ENCODE peak calls at places on chromosomes 6 and 20, in eight cellular contexts. M is HCT116, P is GM23338, T is SK-N-SH, S is HL-60, H is stomach, Z is endothelial cell of umbilical vein, G is GM12878. W is an unnamed sample.

GRCh38 chr6:83384751-83385150 is 46.1 kb downstream of the ME1 start:
- DNase-seq in M (no peak), P (no peak), T (no peak), S (no peak), H (no peak), Z (no peak), G (no peak), W (no peak)

GRCh38 chr20:38190936-38191371 is 25.9 kb upstream of the TGM2 start:
- DNase-seq in M (no peak), P (no peak), T (peak; percentile 80), S (no peak), H (no peak), Z (no peak), G (no peak), W (no peak)

GRCh38 chr20:21450572-21450971 is 53.2 kb upstream of the NKX2-4 start:
- DNase-seq in M (no peak), P (no peak), T (no peak), S (no peak), H (no peak), Z (no peak), G (no peak), W (no peak)

GRCh38 chr6:10180138-10181074 is 234.5 kb downstream of the TFAP2A start:
- DNase-seq in M (no peak), P (no peak), T (no peak), S (no peak), H (no peak), Z (no peak), G (no peak), W (no peak)

GRCh38 chr6:453152-453551 is 61.6 kb downstream of the IRF4 start:
- DNase-seq in M (no peak), P (no peak), T (peak; percentile 42), S (no peak), H (no peak), Z (no peak), G (no peak), W (no peak)

GRCh38 chr20:18256440-18257090 is 31.8 kb upstream of the ZNF133 start:
- DNase-seq in M (no peak), P (no peak), T (no peak), S (no peak), H (no peak), Z (no peak), G (no peak), W (no peak)

GRCh38 chr6:133761706-133762105 is 127.2 kb upstream of the TCF21 start:
- DNase-seq in M (no peak), P (no peak), T (no peak), S (no peak), H (no peak), Z (no peak), G (no peak), W (no peak)

GRCh38 chr6:56954389-56955170 is at the start of gene BEND6:
- DNase-seq in M (no peak), P (peak; percentile 78), T (peak; percentile 87), S (peak; percentile 30), H (peak; percentile 27), Z (peak; percentile 59), G (no peak), W (no peak)

GRCh38 chr6:110255356-110255755 is 75.1 kb downstream of the CDC40 start:
- DNase-seq in M (no peak), P (peak; percentile 80), T (no peak), S (no peak), H (no peak), Z (peak; percentile 36), G (no peak), W (no peak)

GRCh38 chr6:48186746-48187145 is 75.7 kb upstream of the PTCHD4 start:
- DNase-seq in M (no peak), P (peak; percentile 60), T (no peak), S (no peak), H (no peak), Z (no peak), G (no peak), W (no peak)

GRCh38 chr20:8132632-8133587 is 844 bp downstream of the PLCB1 start:
- DNase-seq in M (no peak), P (peak; percentile 51), T (no peak), S (no peak), H (peak; percentile 46), Z (peak; percentile 41), G (no peak), W (no peak)

GRCh38 chr6:155710704-155711103 is 255.1 kb upstream of the NOX3 start:
- DNase-seq in M (no peak), P (peak; percentile 9), T (no peak), S (no peak), H (no peak), Z (no peak), G (no peak), W (no peak)

GRCh38 chr6:150079604-150080003 is 10.7 kb upstream of the ULBP3 start:
- DNase-seq in M (no peak), P (peak; percentile 70), T (no peak), S (no peak), H (no peak), Z (no peak), G (no peak), W (no peak)

GRCh38 chr6:106894978-106895702 is 79.4 kb downstream of the CD24 start:
- DNase-seq in M (no peak), P (peak; percentile 17), T (no peak), S (no peak), H (peak; percentile 31), Z (peak; percentile 13), G (no peak), W (no peak)

GRCh38 chr6:2554651-2555050 is 196.1 kb downstream of the MYLK4 start:
- DNase-seq in M (no peak), P (no peak), T (no peak), S (no peak), H (no peak), Z (no peak), G (no peak), W (no peak)

GRCh38 chr6:2552648-2553154 is 198.0 kb downstream of the MYLK4 start:
- DNase-seq in M (no peak), P (no peak), T (no peak), S (no peak), H (no peak), Z (no peak), G (no peak), W (no peak)

GRCh38 chr6:2546941-2547716 is 203.6 kb downstream of the MYLK4 start:
- DNase-seq in M (no peak), P (no peak), T (no peak), S (peak; percentile 81), H (no peak), Z (no peak), G (no peak), W (no peak)

GRCh38 chr6:2550247-2550646 is 200.5 kb downstream of the MYLK4 start:
- DNase-seq in M (no peak), P (no peak), T (no peak), S (no peak), H (no peak), Z (no peak), G (no peak), W (no peak)

DNA sequence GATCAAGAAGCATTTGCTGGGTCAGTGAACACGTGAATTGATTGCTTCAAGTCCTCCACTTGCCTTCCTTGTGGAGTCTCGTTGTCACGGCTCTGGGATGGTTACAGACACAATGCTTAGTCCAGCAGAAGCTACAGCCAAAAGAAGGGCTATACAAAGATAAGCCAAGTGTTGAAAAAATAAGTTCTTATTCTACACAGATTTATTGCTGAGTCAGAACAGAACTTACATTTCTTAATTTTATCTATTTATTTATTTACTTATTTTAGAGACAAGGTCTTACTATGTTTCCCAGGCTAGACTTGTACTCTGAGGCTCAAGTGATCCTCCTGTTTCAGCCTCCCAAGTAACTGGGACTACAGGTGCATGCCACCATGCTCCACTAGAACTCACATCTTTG is 199.0 kb downstream of the MYLK4 start:
- DNase-seq in M (no peak), P (no peak), T (no peak), S (no peak), H (no peak), Z (no peak), G (no peak), W (no peak)
- TF ChIP-seq POLR2AphosphoS5 in M (no peak), P (no peak), T (no peak), S (no peak), H (no peak), Z (no peak), G (no peak), W (no peak)

GRCh38 chr20:62368629-62369507 is 1.8 kb upstream of the LAMA5 start:
- DNase-seq in M (no peak), P (peak; percentile 88), T (peak; percentile 89), S (no peak), H (peak; percentile 47), Z (peak; percentile 50), G (no peak), W (no peak)
- TF ChIP-seq POLR2AphosphoS5 in M (no peak), P (peak; percentile 56), T (peak; percentile 1), S (no peak), H (no peak), Z (peak; percentile 18), G (no peak), W (no peak)

GRCh38 chr6:169933839-169934698 is 182.6 kb downstream of the ERMARD start:
- DNase-seq in M (no peak), P (no peak), T (peak; percentile 91), S (no peak), H (peak; percentile 95), Z (peak; percentile 96), G (no peak), W (peak; percentile 81)
- TF ChIP-seq POLR2AphosphoS5 in M (no peak), P (no peak), T (no peak), S (no peak), H (peak; percentile 90), Z (peak; percentile 95), G (no peak), W (peak; percentile 38)

GRCh38 chr6:85401186-85402062 is 48.5 kb upstream of the NT5E start:
- DNase-seq in M (no peak), P (no peak), T (no peak), S (no peak), H (no peak), Z (peak; percentile 29), G (no peak), W (no peak)

GRCh38 chr6:85403331-85404015 is 46.4 kb upstream of the NT5E start:
- DNase-seq in M (no peak), P (peak; percentile 61), T (no peak), S (no peak), H (no peak), Z (peak; percentile 90), G (no peak), W (no peak)

GRCh38 chr6:85404497-85405174 is 45.2 kb upstream of the NT5E start:
- DNase-seq in M (peak; percentile 43), P (no peak), T (no peak), S (no peak), H (peak; percentile 54), Z (peak; percentile 93), G (no peak), W (no peak)

GRCh38 chr6:85402071-85402470 is 47.8 kb upstream of the NT5E start:
- DNase-seq in M (no peak), P (no peak), T (peak; percentile 4), S (no peak), H (no peak), Z (no peak), G (no peak), W (no peak)

DNA sequence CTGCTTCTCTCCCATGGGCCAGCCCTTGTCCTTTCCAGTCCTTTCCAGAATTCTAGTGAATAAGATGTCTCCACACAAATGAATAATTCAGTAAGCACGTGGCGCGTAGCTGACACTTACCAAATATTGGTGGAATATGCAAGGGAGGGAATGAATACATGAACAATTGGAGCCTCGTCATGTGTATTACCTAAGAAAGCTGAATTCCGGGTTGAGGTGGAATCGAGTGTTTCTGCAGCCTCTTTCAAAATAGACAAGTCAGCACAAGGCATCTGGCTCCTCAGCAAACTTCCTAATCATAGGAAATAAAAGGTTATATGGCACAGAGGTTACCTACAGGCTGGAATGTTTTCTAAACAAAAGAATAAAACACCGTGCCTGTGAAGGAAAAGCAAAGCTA is 47.0 kb upstream of the NT5E start:
- DNase-seq in M (no peak), P (no peak), T (no peak), S (no peak), H (no peak), Z (no peak), G (no peak), W (no peak)
- TF ChIP-seq POLR2AphosphoS5 in M (no peak), P (no peak), T (no peak), S (no peak), H (no peak), Z (no peak), G (no peak), W (no peak)